ENCODE peak calls at places on chromosomes 12 and 14, in five cellular contexts. U, P, E, N and V are unnamed samples.

GRCh38 chr14:100072783-100073346 is 7.6 kb downstream of the EVL start:
- DNase-seq in U (no peak), P (peak; percentile 70), E (no peak), N (no peak), V (no peak)

GRCh38 chr12:108475396-108475795 is 39.7 kb upstream of the FICD start:
- DNase-seq in U (no peak), P (no peak), E (no peak), N (no peak), V (no peak)

GRCh38 chr14:94001501-94002396 is 4.6 kb downstream of the CCDC197 start:
- DNase-seq in U (peak; percentile 73), P (peak; percentile 51), E (peak; percentile 67), N (peak; percentile 56), V (peak; percentile 73)

GRCh38 chr14:106308839-106309389 is 782.5 kb downstream of the TMEM121 start:
- DNase-seq in U (peak; percentile 74), P (peak; percentile 65), E (no peak), N (peak; percentile 35), V (no peak)

GRCh38 chr14:29558516-29558915 is 369.1 kb downstream of the PRKD1 start:
- DNase-seq in U (no peak), P (no peak), E (peak; percentile 80), N (no peak), V (no peak)

GRCh38 chr12:68157295-68157871 is 2.2 kb downstream of the IFNG start:
- DNase-seq in U (no peak), P (no peak), E (no peak), N (no peak), V (no peak)

GRCh38 chr12:20382117-20382516 is 13.8 kb downstream of the PDE3A start:
- DNase-seq in U (no peak), P (no peak), E (no peak), N (no peak), V (no peak)

GRCh38 chr14:59632381-59632780 is 55.8 kb upstream of the CCDC175 start:
- DNase-seq in U (peak; percentile 39), P (peak; percentile 21), E (peak; percentile 6), N (peak; percentile 20), V (peak; percentile 54)

GRCh38 chr12:31324116-31324844 is 1.7 kb downstream of the SINHCAF start:
- DNase-seq in U (peak; percentile 85), P (peak; percentile 78), E (peak; percentile 73), N (peak; percentile 78), V (no peak)

GRCh38 chr14:103110681-103111296 is 12.5 kb upstream of the TNFAIP2 start:
- DNase-seq in U (no peak), P (no peak), E (peak; percentile 26), N (no peak), V (no peak)

GRCh38 chr14:53683229-53683628 is 273.4 kb downstream of the BMP4 start:
- DNase-seq in U (no peak), P (no peak), E (no peak), N (no peak), V (no peak)

GRCh38 chr12:21451529-21451928 is 14.1 kb downstream of the PYROXD1 start:
- DNase-seq in U (no peak), P (no peak), E (peak; percentile 56), N (no peak), V (no peak)

GRCh38 chr12:27787559-27787958 is 7.5 kb upstream of the MANSC4 start:
- DNase-seq in U (no peak), P (no peak), E (peak; percentile 86), N (no peak), V (no peak)

GRCh38 chr14:58428011-58428807 is 690 bp downstream of the KIAA0586 start:
- DNase-seq in U (peak; percentile 63), P (peak; percentile 64), E (peak; percentile 63), N (peak; percentile 56), V (no peak)

GRCh38 chr12:65696227-65696626 is 128.1 kb upstream of the HMGA2 start:
- DNase-seq in U (peak; percentile 19), P (no peak), E (peak; percentile 37), N (no peak), V (no peak)

GRCh38 chr12:2118061-2118460 is 65.3 kb downstream of the CACNA1C start:
- DNase-seq in U (no peak), P (peak; percentile 5), E (no peak), N (no peak), V (no peak)

GRCh38 chr12:16573652-16574077 is 32.3 kb downstream of the LMO3 start:
- DNase-seq in U (no peak), P (no peak), E (peak; percentile 32), N (peak; percentile 18), V (no peak)

GRCh38 chr12:109385339-109386078 is 37.8 kb downstream of the MYO1H start:
- DNase-seq in U (peak; percentile 64), P (peak; percentile 40), E (peak; percentile 53), N (peak; percentile 32), V (no peak)

GRCh38 chr12:114123108-114123507 is 157.0 kb upstream of the RBM19 start:
- DNase-seq in U (no peak), P (no peak), E (no peak), N (no peak), V (no peak)

DNA sequence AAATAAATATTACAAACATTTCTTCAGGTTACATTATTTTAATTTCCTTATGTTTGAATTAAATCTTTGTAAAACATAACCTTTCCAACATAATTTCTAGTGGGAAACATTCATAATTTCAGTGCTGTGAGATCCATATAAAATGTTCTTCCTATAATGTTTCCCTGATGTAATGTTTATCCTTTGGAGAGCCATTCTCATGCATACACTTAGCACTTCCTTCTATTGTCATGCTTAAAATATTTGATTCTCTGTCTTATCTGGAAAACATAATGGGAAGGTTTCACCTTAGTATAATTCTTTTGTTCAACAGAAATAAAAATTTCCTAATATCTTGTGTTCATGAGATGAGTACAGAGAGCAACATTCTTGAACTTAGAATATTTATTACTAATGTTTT is 472.5 kb downstream of the ADAMTS20 start:
- DNase-seq in U (no peak), P (no peak), E (no peak), N (no peak), V (no peak)
- TF ChIP-seq MAFK in U (no peak), P (no peak), E (no peak), N (no peak), V (no peak)

GRCh38 chr14:76201162-76201561 is 49.4 kb downstream of the GPATCH2L start:
- DNase-seq in U (peak; percentile 54), P (no peak), E (peak; percentile 98), N (no peak), V (no peak)
- TF ChIP-seq MAFK in U (no peak), P (no peak), E (no peak), N (no peak), V (no peak)

GRCh38 chr14:23056956-23057756 is at the start of gene CDH24:
- DNase-seq in U (peak; percentile 58), P (peak; percentile 90), E (peak; percentile 57), N (no peak), V (no peak)
- TF ChIP-seq MAFK in U (no peak), P (no peak), E (no peak), N (no peak), V (no peak)

DNA sequence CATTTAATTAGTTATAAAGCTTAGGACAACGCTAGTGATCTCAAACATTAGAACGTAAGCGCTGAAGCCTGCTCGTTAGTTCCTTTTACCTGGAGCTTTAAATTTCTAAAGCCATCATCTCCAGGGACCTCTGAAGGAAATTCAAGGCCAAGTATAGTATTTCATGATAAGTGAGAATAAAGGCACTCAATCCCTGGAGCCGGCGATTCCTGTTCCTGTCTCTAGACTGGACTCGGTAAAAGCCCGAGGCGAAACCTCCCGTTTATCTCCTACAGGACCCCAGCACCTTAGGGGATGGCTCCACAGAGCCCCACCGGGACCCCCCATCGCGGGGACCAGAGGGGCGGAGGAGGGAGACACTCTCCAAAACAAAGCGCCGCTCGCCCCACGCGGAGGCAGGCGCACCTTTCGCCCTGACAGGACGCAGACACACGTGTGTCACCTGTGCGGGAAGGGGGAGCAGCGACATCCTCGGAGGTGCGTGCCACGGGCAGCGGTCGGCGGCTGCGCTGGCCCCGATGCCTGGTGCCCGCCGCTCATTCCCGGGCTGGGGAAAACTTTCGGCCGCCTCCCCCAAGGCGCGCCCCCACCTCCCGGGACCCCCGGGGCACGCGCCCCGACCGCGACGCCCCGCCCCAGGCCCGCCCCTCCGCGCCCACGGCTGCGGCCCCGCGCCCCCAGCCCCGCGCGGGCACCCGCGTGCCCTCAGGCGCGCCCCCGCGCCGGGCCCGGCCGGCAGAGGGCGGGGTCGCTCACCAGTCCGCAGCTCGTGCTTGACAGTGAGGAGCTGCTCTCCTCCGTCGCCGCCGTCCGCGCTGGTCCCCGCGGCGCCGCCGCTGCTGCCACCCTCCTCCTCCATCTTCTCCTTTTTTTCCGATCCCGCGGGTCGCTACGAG is 617 bp downstream of the RPS6KA5 start:
- DNase-seq in U (no peak), P (peak; percentile 28), E (no peak), N (peak; percentile 14), V (peak; percentile 77)
- TF ChIP-seq MAFK in U (no peak), P (no peak), E (no peak), N (no peak), V (no peak)

GRCh38 chr12:47736216-47736615 is 10.9 kb upstream of the ENDOU start:
- DNase-seq in U (no peak), P (no peak), E (no peak), N (no peak), V (no peak)

GRCh38 chr12:47735649-47736048 is 10.4 kb upstream of the ENDOU start:
- DNase-seq in U (no peak), P (no peak), E (no peak), N (no peak), V (no peak)

GRCh38 chr12:47733142-47733541 is 7.9 kb upstream of the ENDOU start:
- DNase-seq in U (no peak), P (no peak), E (no peak), N (no peak), V (no peak)

GRCh38 chr12:47736877-47737676 is 11.8 kb upstream of the ENDOU start:
- DNase-seq in U (no peak), P (peak; percentile 59), E (peak; percentile 73), N (no peak), V (no peak)

GRCh38 chr12:47734725-47735480 is 9.6 kb upstream of the ENDOU start:
- DNase-seq in U (no peak), P (no peak), E (no peak), N (no peak), V (no peak)
- TF ChIP-seq MAFK in U (no peak), P (no peak), E (no peak), N (no peak), V (no peak)

DNA sequence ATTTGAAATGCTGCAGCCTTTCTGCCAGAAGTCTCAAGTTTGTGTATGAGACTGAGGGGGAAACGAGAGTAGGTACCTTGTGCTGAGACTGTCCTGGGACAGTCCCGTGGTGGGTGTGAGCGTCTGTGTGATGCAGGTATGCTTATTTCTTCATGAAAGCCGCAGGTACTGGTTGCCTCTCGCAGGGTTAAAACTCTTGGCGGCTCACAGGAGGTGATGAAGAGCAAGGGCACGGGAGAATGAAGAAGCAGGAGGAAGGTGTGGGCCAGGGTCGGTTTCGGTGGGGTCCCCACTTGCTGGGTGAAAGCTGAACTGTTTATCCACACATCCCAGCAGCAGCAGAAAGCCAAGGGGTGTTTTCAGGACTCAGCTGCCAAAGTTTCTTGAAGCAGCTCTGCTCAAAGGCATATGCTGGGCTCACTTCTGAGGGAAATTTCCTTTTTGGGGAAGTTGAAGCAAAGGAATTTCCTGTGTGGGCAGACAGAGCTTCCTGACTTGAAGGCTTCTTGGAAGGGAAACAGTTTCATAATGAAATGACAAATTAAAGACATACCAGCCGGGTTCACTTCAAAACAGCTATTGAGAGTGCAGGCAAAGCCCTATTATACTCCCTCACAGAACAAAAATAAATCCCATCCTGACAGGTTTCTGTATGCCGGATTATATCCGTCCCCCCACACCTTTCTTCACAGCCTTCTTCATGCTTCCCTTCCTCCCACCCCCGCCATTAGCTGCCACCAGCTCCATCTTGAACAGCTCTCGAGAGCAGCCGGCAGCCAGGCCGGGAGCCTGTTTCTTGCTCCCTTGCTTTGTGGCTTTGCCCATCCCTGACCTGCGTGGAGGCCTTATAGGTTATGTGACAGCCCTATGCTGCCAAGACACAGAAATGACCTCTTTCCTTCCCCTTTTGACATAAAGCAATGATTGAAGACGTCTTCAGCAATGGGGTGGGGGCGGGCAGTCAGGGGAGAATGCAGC is 116.6 kb downstream of the ETV6 start:
- DNase-seq in U (no peak), P (no peak), E (peak; percentile 70), N (no peak), V (no peak)
- TF ChIP-seq MAFK in U (no peak), P (no peak), E (no peak), N (no peak), V (no peak)

GRCh38 chr12:116159175-116159574 is 118.3 kb downstream of the MED13L start:
- DNase-seq in U (no peak), P (no peak), E (peak; percentile 77), N (peak; percentile 45), V (no peak)
- TF ChIP-seq MAFK in U (no peak), P (no peak), E (no peak), N (no peak), V (no peak)